ENCODE peak calls at places on chromosomes 3 and 15, in five cellular contexts. P is GM12892, I is GM19239, N is foreskin fibroblast, R is sigmoid colon. G is an unnamed sample.
A peak's percentile ranks its signal among the peaks of the same experiment; 100 is the strongest.

GRCh38 chr15:60010467-60011257 is 6.6 kb downstream of the FOXB1 start:
- DNase-seq in P (no peak), I (no peak), N (no peak), R (no peak), G (no peak)

GRCh38 chr3:41574900-41575299 is 375.6 kb downstream of the CTNNB1 start:
- DNase-seq in N (no peak), P (no peak), I (no peak), R (no peak), G (no peak)

GRCh38 chr15:74781673-74782595 is at the start of gene CSK:
- DNase-seq in P (peak; percentile 78), R (peak; percentile 86), N (peak; percentile 85), I (no peak), G (no peak)

GRCh38 chr15:59087731-59088130 is 17.2 kb upstream of the CCNB2 start:
- DNase-seq in R (no peak), P (no peak), I (no peak), N (no peak), G (no peak)

GRCh38 chr3:63167113-63167512 is 111.0 kb upstream of the SYNPR start:
- DNase-seq in N (no peak), P (no peak), I (no peak), R (no peak), G (no peak)

GRCh38 chr3:66442254-66443249 is 58.3 kb downstream of the LRIG1 start:
- DNase-seq in I (no peak), P (no peak), R (peak; percentile 91), N (peak; percentile 91), G (peak; percentile 83)

GRCh38 chr3:143526016-143526540 is 322.2 kb downstream of the SLC9A9 start:
- DNase-seq in N (peak; percentile 85), R (no peak), P (no peak), I (no peak), G (no peak)

GRCh38 chr3:41674449-41674848 is 287.5 kb downstream of the ULK4 start:
- DNase-seq in R (no peak), I (no peak), P (no peak), N (no peak), G (no peak)

GRCh38 chr3:13570391-13571194 is 21.7 kb downstream of the FBLN2 start:
- DNase-seq in I (no peak), R (no peak), N (no peak), P (no peak), G (no peak)